ENCODE peak calls at places on chromosomes 5 and 9, in ten cellular contexts. B is activated CD8-positive, alpha-beta T cell treated with anti-CD3 and anti-CD28 coated beads, Interleukin-2, amount 10 ng/mL, durations not matched to agents 7 days and 5 days; U is activated naive CD4-positive, alpha-beta T cell treated with anti-CD3 and anti-CD28 coated beads, Interleukin-2, amount 10 ng/mL, durations not matched to agents 7 days and 5 days; K is CD4-positive, alpha-beta T cell; Q is mammary epithelial cell; V is HepG2; M is left cardiac atrium; Z is activated CD4-positive, alpha-beta T cell treated with anti-CD3 and anti-CD28 coated beads, Interleukin-2, amount 50 U/mL, for 1 hour; W is heart right ventricle; E is COR-L47. P is an unnamed sample.

GRCh38 chr5:135559342-135559741 is 19.4 kb downstream of the CXCL14 start:
- DNase-seq in B (no peak), U (no peak), K (no peak), Q (no peak), V (no peak), M (no peak), Z (no peak), W (no peak), E (no peak), P (no peak)

GRCh38 chr5:167460449-167461020 is 830.9 kb upstream of the WWC1 start:
- DNase-seq in B (no peak), U (no peak), K (no peak), Q (no peak), V (no peak), M (no peak), Z (no peak), W (no peak), E (no peak), P (no peak)

GRCh38 chr5:172637740-172638139 is 3.3 kb upstream of the NEURL1B start:
- DNase-seq in B (no peak), U (no peak), K (no peak), Q (no peak), V (no peak), M (no peak), Z (no peak), W (no peak), E (no peak), P (no peak)

GRCh38 chr9:69379250-69379982 is 54.4 kb downstream of the ENTREP1 start:
- DNase-seq in B (no peak), U (no peak), K (no peak), Q (peak), V (no peak), M (no peak), Z (no peak), W (no peak), E (no peak), P (peak)

GRCh38 chr9:107422189-107422802 is 67.3 kb downstream of the KLF4 start:
- DNase-seq in B (peak), U (peak), K (no peak), Q (peak), V (peak), M (peak), Z (no peak), W (peak), E (peak), P (no peak)

GRCh38 chr9:33130501-33130900 is 36.6 kb downstream of the B4GALT1 start:
- DNase-seq in B (no peak), U (peak), K (no peak), Q (peak), V (no peak), M (no peak), Z (no peak), W (no peak), E (no peak), P (no peak)

GRCh38 chr9:88387035-88387732 is 1.1 kb upstream of the SPIN1 start:
- DNase-seq in B (no peak), U (no peak), K (no peak), Q (peak), V (peak), M (peak), Z (no peak), W (peak), E (peak), P (peak)

GRCh38 chr5:163968651-163969050 is 463.2 kb downstream of the MAT2B start:
- DNase-seq in B (no peak), U (no peak), K (no peak), Q (no peak), V (no peak), M (no peak), Z (no peak), W (no peak), E (no peak), P (no peak)

GRCh38 chr9:125525846-125526619 is 181.0 kb downstream of the MAPKAP1 start:
- DNase-seq in B (no peak), U (no peak), K (no peak), Q (no peak), V (no peak), M (peak), Z (no peak), W (peak), E (no peak), P (no peak)

GRCh38 chr5:138659121-138659520 is 83.9 kb upstream of the HSPA9 start:
- DNase-seq in B (no peak), U (no peak), K (no peak), Q (no peak), V (no peak), M (peak), Z (no peak), W (no peak), E (no peak), P (no peak)

GRCh38 chr5:34501840-34502239 is 154.3 kb upstream of the RAI14 start:
- DNase-seq in B (no peak), U (no peak), K (no peak), Q (no peak), V (no peak), M (no peak), Z (no peak), W (no peak), E (no peak), P (no peak)

GRCh38 chr5:2587189-2588031 is 164.1 kb downstream of the IRX2 start:
- DNase-seq in B (no peak), U (no peak), K (no peak), Q (no peak), V (no peak), M (no peak), Z (no peak), W (no peak), E (no peak), P (no peak)

GRCh38 chr9:121972501-121972981 is 120.6 kb downstream of the TTLL11 start:
- DNase-seq in B (no peak), U (no peak), K (no peak), Q (peak), V (no peak), M (no peak), Z (no peak), W (no peak), E (no peak), P (peak)

GRCh38 chr9:122095010-122095767 is 2.1 kb upstream of the TTLL11 start:
- DNase-seq in B (peak), U (peak), K (peak), Q (peak), V (peak), M (peak), Z (peak), W (no peak), E (peak), P (no peak)

GRCh38 chr5:53002491-53002890 is 13.3 kb downstream of the ITGA2 start:
- DNase-seq in B (no peak), U (no peak), K (no peak), Q (no peak), V (no peak), M (no peak), Z (no peak), W (no peak), E (no peak), P (no peak)

GRCh38 chr5:72126796-72127195 is 19.5 kb downstream of the MAP1B start:
- DNase-seq in B (no peak), U (no peak), K (no peak), Q (no peak), V (no peak), M (no peak), Z (no peak), W (no peak), E (no peak), P (no peak)

GRCh38 chr5:69024241-69024651 is 69.6 kb upstream of the SLC30A5 start:
- DNase-seq in B (peak), U (peak), K (no peak), Q (peak), V (peak), M (no peak), Z (no peak), W (no peak), E (peak), P (no peak)

GRCh38 chr5:134647750-134648424 is 698 bp upstream of the SEC24A start:
- DNase-seq in B (peak), U (no peak), K (no peak), Q (peak), V (peak), M (no peak), Z (no peak), W (no peak), E (no peak), P (peak)

GRCh38 chr5:132102101-132102701 is 28.6 kb downstream of the CSF2 start:
- DNase-seq in B (peak), U (no peak), K (peak), Q (peak), V (no peak), M (no peak), Z (peak), W (no peak), E (no peak), P (no peak)

P was measured in gastrocnemius medialis.